ENCODE peak calls at places on chromosomes 1 and 21, in nine cellular contexts. E is stimulated activated CD4-positive, alpha-beta T cell treated with anti-CD3 and anti-CD28 coated beads, Interleukin-15, amount 100 ng/mL, for 1 hour; U is AG09319; X is iPS DF 6.9; R is HTR-8/SVneo; N is cardiac fibroblast; H is GM10248; Y is HFFc6; C is NCI-H1436. Z is an unnamed sample.

GRCh38 chr1:246825557-246826175 is 101.5 kb downstream of the SCCPDH start:
- DNase-seq in E (no peak), U (no peak), X (no peak), R (no peak), N (no peak), H (no peak), Y (no peak), C (no peak), Z (no peak)

GRCh38 chr1:162398999-162399580 is 12.8 kb downstream of the SH2D1B start:
- DNase-seq in E (no peak), U (no peak), X (no peak), R (no peak), N (no peak), H (no peak), Y (no peak), C (no peak), Z (no peak)

GRCh38 chr1:219276029-219276738 is 102.5 kb downstream of the LYPLAL1 start:
- DNase-seq in E (no peak), U (no peak), X (no peak), R (no peak), N (no peak), H (no peak), Y (no peak), C (peak; percentile 96), Z (no peak)

GRCh38 chr1:101005871-101006270 is 19.7 kb downstream of the DPH5 start:
- DNase-seq in E (no peak), U (no peak), X (no peak), R (no peak), N (no peak), H (no peak), Y (no peak), C (no peak), Z (no peak)

GRCh38 chr21:31034378-31034777 is 3.9 kb downstream of the KRTAP19-8 start:
- DNase-seq in E (no peak), U (no peak), X (no peak), R (no peak), N (peak; percentile 4), H (no peak), Y (no peak), C (no peak), Z (no peak)

GRCh38 chr1:4531842-4532241 is 122.6 kb upstream of the AJAP1 start:
- DNase-seq in E (no peak), U (no peak), X (no peak), R (no peak), N (no peak), H (no peak), Y (no peak), C (no peak), Z (no peak)

GRCh38 chr1:51690285-51690961 is 73.5 kb downstream of the OSBPL9 start:
- DNase-seq in E (no peak), U (peak; percentile 10), X (no peak), R (peak; percentile 9), N (peak; percentile 97), H (no peak), Y (peak; percentile 13), C (peak; percentile 2), Z (no peak)

GRCh38 chr1:157021688-157022087 is 23.9 kb downstream of the ARHGEF11 start:
- DNase-seq in E (no peak), U (no peak), X (no peak), R (no peak), N (no peak), H (no peak), Y (no peak), C (no peak), Z (no peak)

GRCh38 chr1:153513023-153513422 is 22.8 kb downstream of the S100A6 start:
- DNase-seq in E (no peak), U (no peak), X (no peak), R (no peak), N (no peak), H (no peak), Y (no peak), C (no peak), Z (no peak)

GRCh38 chr1:208088319-208088718 is 155.9 kb downstream of the PLXNA2 start:
- DNase-seq in E (no peak), U (no peak), X (no peak), R (no peak), N (no peak), H (no peak), Y (no peak), C (no peak), Z (no peak)

GRCh38 chr1:94926365-94926914 is 470 bp downstream of the CNN3 start:
- DNase-seq in E (no peak), U (no peak), X (no peak), R (no peak), N (peak; percentile 61), H (peak; percentile 51), Y (peak; percentile 30), C (peak; percentile 40), Z (peak; percentile 3)

GRCh38 chr1:163094589-163094988 is 25.4 kb downstream of the RGS4 start:
- DNase-seq in E (no peak), U (no peak), X (no peak), R (no peak), N (no peak), H (no peak), Y (no peak), C (no peak), Z (no peak)

GRCh38 chr1:220528679-220529529 is 968 bp downstream of the MARK1 start:
- DNase-seq in E (no peak), U (no peak), X (no peak), R (no peak), N (no peak), H (no peak), Y (no peak), C (peak; percentile 54), Z (no peak)

GRCh38 chr1:208013210-208013609 is 102.3 kb upstream of the CD34 start:
- DNase-seq in E (no peak), U (no peak), X (no peak), R (no peak), N (no peak), H (no peak), Y (no peak), C (no peak), Z (no peak)

GRCh38 chr1:213303286-213303685 is 252.2 kb downstream of the RPS6KC1 start:
- DNase-seq in E (no peak), U (no peak), X (peak; percentile 11), R (peak; percentile 24), N (no peak), H (no peak), Y (no peak), C (no peak), Z (no peak)

Z was measured in T-helper 9 cell.